ENCODE peak calls at places on chromosome 12, in nine cellular contexts. R, W, E, J, G, D, T, S and P are unnamed samples.
A peak's percentile ranks its signal among the peaks of the same experiment; 100 is the strongest.

GRCh38 chr12:108060910-108061309 is 68.2 kb upstream of the WSCD2 start:
- DNase-seq in R (no peak), E (no peak), W (no peak), T (no peak), G (no peak), D (no peak), S (no peak), J (no peak), P (no peak)

GRCh38 chr12:105032703-105033357 is 46.7 kb downstream of the NOPCHAP1 start:
- DNase-seq in G (no peak), E (no peak), J (no peak), D (no peak), S (no peak), W (no peak), R (no peak), T (no peak), P (no peak)

GRCh38 chr12:130401703-130402102 is 64.0 kb downstream of the PIWIL1 start:
- DNase-seq in R (peak; percentile 59), S (peak; percentile 26), J (no peak), E (no peak), D (no peak), T (no peak), W (no peak), G (no peak), P (no peak)

GRCh38 chr12:114742363-114742762 is 58.4 kb upstream of the TBX3 start:
- DNase-seq in E (no peak), J (no peak), S (no peak), G (no peak), W (no peak), T (no peak), D (no peak), R (no peak), P (no peak)

GRCh38 chr12:25852792-25853191 is 105.7 kb upstream of the RASSF8 start:
- DNase-seq in G (no peak), R (no peak), D (no peak), J (no peak), S (no peak), W (no peak), E (no peak), T (peak; percentile 45), P (no peak)

GRCh38 chr12:42666671-42667243 is 77.2 kb upstream of the PRICKLE1 start:
- DNase-seq in R (peak; percentile 20), W (no peak), S (no peak), D (no peak), J (no peak), T (peak; percentile 53), G (no peak), E (no peak), P (no peak)

GRCh38 chr12:88520436-88520820 is 59.8 kb downstream of the KITLG start:
- DNase-seq in E (no peak), D (no peak), W (no peak), T (peak; percentile 10), R (no peak), J (no peak), G (no peak), S (no peak), P (no peak)

GRCh38 chr12:101051901-101052550 is 158.0 kb downstream of the SLC5A8 start:
- DNase-seq in J (no peak), W (no peak), T (peak; percentile 72), R (peak; percentile 31), G (no peak), S (peak; percentile 8), E (no peak), D (no peak), P (no peak)

GRCh38 chr12:131242741-131243496 is 289.2 kb downstream of the ADGRD1 start:
- DNase-seq in E (no peak), T (no peak), W (no peak), D (peak; percentile 92), J (no peak), R (peak; percentile 60), S (no peak), G (peak; percentile 59), P (peak; percentile 31)

GRCh38 chr12:121295123-121295745 is 1.3 kb downstream of the CAMKK2 start:
- DNase-seq in W (no peak), R (peak; percentile 30), E (no peak), S (peak; percentile 23), T (no peak), J (no peak), G (no peak), D (peak; percentile 50), P (peak; percentile 42)

GRCh38 chr12:25322918-25323773 is 72.4 kb upstream of the KRAS start:
- DNase-seq in T (peak; percentile 81), J (no peak), R (no peak), S (no peak), W (no peak), D (no peak), E (no peak), G (no peak), P (no peak)

GRCh38 chr12:52813203-52813819 is 605 bp downstream of the KRT4 start:
- DNase-seq in G (no peak), W (no peak), S (no peak), D (no peak), T (no peak), R (no peak), J (peak; percentile 94), E (no peak), P (no peak)